ENCODE peak calls at places on chromosome 13, in six cellular contexts. E is cardiac muscle cell, D is AG04450, L is Calu3, Y is HTR-8/SVneo, J is cerebellum. V is an unnamed sample.

GRCh38 chr13:21060063-21060826 is 1.1 kb downstream of the LATS2 start:
- DNase-seq in E (peak), D (no peak), L (peak), Y (no peak), J (no peak), V (peak)

GRCh38 chr13:35720690-35721554 is 244.4 kb upstream of the MAB21L1 start:
- DNase-seq in E (peak), D (no peak), L (peak), Y (peak), J (peak), V (peak)

GRCh38 chr13:92346046-92346445 is 880.6 kb upstream of the GPC6 start:
- DNase-seq in E (peak), D (no peak), L (no peak), Y (no peak), J (no peak), V (no peak)

GRCh38 chr13:114025432-114026127 is 51.7 kb upstream of the C13orf46 start:
- DNase-seq in E (peak), D (peak), L (no peak), Y (no peak), J (no peak), V (peak)

GRCh38 chr13:27793377-27794074 is 1.2 kb downstream of the GSX1 start:
- DNase-seq in E (no peak), D (no peak), L (no peak), Y (no peak), J (no peak), V (no peak)

GRCh38 chr13:66353664-66354063 is 876.5 kb downstream of the PCDH9 start:
- DNase-seq in E (no peak), D (no peak), L (no peak), Y (no peak), J (no peak), V (peak)

GRCh38 chr13:105050696-105051095 is 1484.8 kb downstream of the EFNB2 start:
- DNase-seq in E (no peak), D (no peak), L (no peak), Y (no peak), J (no peak), V (peak)

GRCh38 chr13:98267080-98267912 is 90.2 kb upstream of the RNF113B start:
- DNase-seq in E (no peak), D (peak), L (peak), Y (no peak), J (no peak), V (peak)

GRCh38 chr13:31773538-31773937 is 34.2 kb downstream of the RXFP2 start:
- DNase-seq in E (no peak), D (no peak), L (no peak), Y (peak), J (no peak), V (peak)

GRCh38 chr13:100513987-100514670 is 74.5 kb downstream of the GGACT start:
- DNase-seq in E (no peak), D (no peak), L (no peak), Y (no peak), J (peak), V (peak)

GRCh38 chr13:30396434-30397075 is 25.7 kb upstream of the UBE2L5 start:
- DNase-seq in E (no peak), D (no peak), L (no peak), Y (no peak), J (no peak), V (no peak)

GRCh38 chr13:52085416-52085815 is 43.5 kb downstream of the NEK5 start:
- DNase-seq in E (no peak), D (peak), L (no peak), Y (no peak), J (no peak), V (peak)

GRCh38 chr13:46106839-46107371 is 2.1 kb upstream of the CPB2 start:
- DNase-seq in E (no peak), D (no peak), L (no peak), Y (no peak), J (no peak), V (no peak)

GRCh38 chr13:95246292-95247082 is 54.8 kb downstream of the ABCC4 start:
- DNase-seq in E (no peak), D (no peak), L (no peak), Y (no peak), J (no peak), V (no peak)

GRCh38 chr13:113421673-113422270 is 31.5 kb downstream of the ADPRHL1 start:
- DNase-seq in E (no peak), D (peak), L (no peak), Y (no peak), J (no peak), V (peak)

GRCh38 chr13:31797154-31797775 is 57.9 kb downstream of the RXFP2 start:
- DNase-seq in E (peak), D (peak), L (peak), Y (peak), J (peak), V (peak)

GRCh38 chr13:44732503-44733098 is 156.5 kb upstream of the TSC22D1 start:
- DNase-seq in E (peak), D (no peak), L (peak), Y (no peak), J (no peak), V (no peak)

GRCh38 chr13:56909896-56910600 is 230.7 kb upstream of the PRR20A start:
- DNase-seq in E (no peak), D (no peak), L (no peak), Y (no peak), J (no peak), V (no peak)

GRCh38 chr13:79915386-79915785 is 425.5 kb downstream of the SPRY2 start:
- DNase-seq in E (no peak), D (no peak), L (no peak), Y (no peak), J (no peak), V (no peak)

GRCh38 chr13:44022196-44022595 is 142.5 kb downstream of the LACC1 start:
- DNase-seq in E (no peak), D (no peak), L (no peak), Y (no peak), J (no peak), V (no peak)

GRCh38 chr13:46142692-46143238 is 37.9 kb upstream of the CPB2 start:
- DNase-seq in E (no peak), D (no peak), L (no peak), Y (no peak), J (no peak), V (no peak)

GRCh38 chr13:40129467-40129866 is 474.0 kb downstream of the COG6 start:
- DNase-seq in E (no peak), D (no peak), L (no peak), Y (no peak), J (no peak), V (no peak)

GRCh38 chr13:66774046-66774445 is 456.1 kb downstream of the PCDH9 start:
- DNase-seq in E (no peak), D (no peak), L (no peak), Y (no peak), J (no peak), V (no peak)

GRCh38 chr13:31081316-31081715 is 80.4 kb downstream of the HSPH1 start:
- DNase-seq in E (no peak), D (no peak), L (no peak), Y (no peak), J (no peak), V (no peak)

GRCh38 chr13:57438072-57438471 is 193.5 kb upstream of the PCDH17 start:
- DNase-seq in E (no peak), D (no peak), L (no peak), Y (no peak), J (no peak), V (no peak)

GRCh38 chr13:90933097-90933826 is 414.2 kb upstream of the MIR17HG start:
- DNase-seq in E (no peak), D (no peak), L (no peak), Y (no peak), J (no peak), V (no peak)

GRCh38 chr13:24127116-24127631 is 33.3 kb upstream of the SPATA13 start:
- DNase-seq in E (no peak), D (no peak), L (peak), Y (no peak), J (no peak), V (peak)

GRCh38 chr13:66996503-66996902 is 233.6 kb downstream of the PCDH9 start:
- DNase-seq in E (no peak), D (no peak), L (no peak), Y (no peak), J (no peak), V (no peak)

GRCh38 chr13:93262729-93263128 is 36.1 kb downstream of the GPC6 start:
- DNase-seq in E (no peak), D (no peak), L (no peak), Y (no peak), J (no peak), V (peak)

GRCh38 chr13:51778407-51778806 is 25.6 kb downstream of the DHRS12 start:
- DNase-seq in E (no peak), D (no peak), L (no peak), Y (no peak), J (no peak), V (no peak)